ENCODE peak calls at places on chromosomes 4 and X, in eight cellular contexts. One of them, this sample, is unnamed.
A peak's percentile ranks its signal among the peaks of the same experiment; 100 is the strongest.

GRCh38 chr4:62711575-62711974 is 1511.4 kb downstream of the ADGRL3 start:
- DNase-seq in transverse colon: no peak
- DNase-seq in heart right ventricle: no peak
- DNase-seq in psoas muscle: no peak
- DNase-seq in GM10248: no peak
- DNase-seq in CD4-positive, alpha-beta T cell: no peak
- DNase-seq in neural progenitor cell: no peak
- DNase-seq in spleen: no peak
- DNase-seq in this sample: no peak

GRCh38 chr4:142846105-142846728 is at the start of gene INPP4B:
- DNase-seq in transverse colon: peak; percentile 41
- DNase-seq in heart right ventricle: peak; percentile 42
- DNase-seq in psoas muscle: peak; percentile 34
- DNase-seq in GM10248: peak; percentile 8
- DNase-seq in CD4-positive, alpha-beta T cell: peak; percentile 63
- DNase-seq in neural progenitor cell: peak; percentile 72
- DNase-seq in spleen: peak; percentile 76
- DNase-seq in this sample: peak; percentile 69

GRCh38 chrX:150465856-150466775 is 102.3 kb upstream of the MTM1 start:
- DNase-seq in transverse colon: no peak
- DNase-seq in heart right ventricle: no peak
- DNase-seq in psoas muscle: no peak
- DNase-seq in GM10248: no peak
- DNase-seq in CD4-positive, alpha-beta T cell: no peak
- DNase-seq in neural progenitor cell: no peak
- DNase-seq in spleen: no peak
- DNase-seq in this sample: no peak

GRCh38 chr4:21697583-21697982 is 251.0 kb downstream of the KCNIP4 start:
- DNase-seq in transverse colon: no peak
- DNase-seq in heart right ventricle: no peak
- DNase-seq in psoas muscle: no peak
- DNase-seq in GM10248: no peak
- DNase-seq in CD4-positive, alpha-beta T cell: no peak
- DNase-seq in neural progenitor cell: peak; percentile 51
- DNase-seq in spleen: peak; percentile 64
- DNase-seq in this sample: no peak

GRCh38 chrX:9745417-9746115 is 20.1 kb downstream of the GPR143 start:
- DNase-seq in transverse colon: no peak
- DNase-seq in heart right ventricle: no peak
- DNase-seq in psoas muscle: no peak
- DNase-seq in GM10248: no peak
- DNase-seq in CD4-positive, alpha-beta T cell: no peak
- DNase-seq in neural progenitor cell: no peak
- DNase-seq in spleen: no peak
- DNase-seq in this sample: no peak

GRCh38 chr4:118026806-118027205 is 7.5 kb upstream of the NDST3 start:
- DNase-seq in transverse colon: no peak
- DNase-seq in heart right ventricle: no peak
- DNase-seq in psoas muscle: no peak
- DNase-seq in GM10248: no peak
- DNase-seq in CD4-positive, alpha-beta T cell: no peak
- DNase-seq in neural progenitor cell: no peak
- DNase-seq in spleen: no peak
- DNase-seq in this sample: no peak

GRCh38 chr4:130478406-130478805 is 1382.5 kb downstream of the C4orf33 start:
- DNase-seq in transverse colon: no peak
- DNase-seq in heart right ventricle: no peak
- DNase-seq in psoas muscle: no peak
- DNase-seq in GM10248: no peak
- DNase-seq in CD4-positive, alpha-beta T cell: no peak
- DNase-seq in neural progenitor cell: no peak
- DNase-seq in spleen: no peak
- DNase-seq in this sample: no peak

GRCh38 chr4:2698951-2699505 is 57.1 kb downstream of the TNIP2 start:
- DNase-seq in transverse colon: no peak
- DNase-seq in heart right ventricle: no peak
- DNase-seq in psoas muscle: no peak
- DNase-seq in GM10248: no peak
- DNase-seq in CD4-positive, alpha-beta T cell: no peak
- DNase-seq in neural progenitor cell: no peak
- DNase-seq in spleen: no peak
- DNase-seq in this sample: no peak

GRCh38 chr4:73780243-73780642 is 39.9 kb downstream of the CXCL8 start:
- DNase-seq in transverse colon: no peak
- DNase-seq in heart right ventricle: no peak
- DNase-seq in psoas muscle: no peak
- DNase-seq in GM10248: no peak
- DNase-seq in CD4-positive, alpha-beta T cell: no peak
- DNase-seq in neural progenitor cell: no peak
- DNase-seq in spleen: no peak
- DNase-seq in this sample: no peak

GRCh38 chr4:174120446-174121142 is 162.9 kb downstream of the FBXO8 start:
- DNase-seq in transverse colon: no peak
- DNase-seq in heart right ventricle: peak; percentile 66
- DNase-seq in psoas muscle: peak; percentile 20
- DNase-seq in GM10248: peak; percentile 34
- DNase-seq in CD4-positive, alpha-beta T cell: no peak
- DNase-seq in neural progenitor cell: peak; percentile 70
- DNase-seq in spleen: no peak
- DNase-seq in this sample: no peak

GRCh38 chr4:91688413-91688812 is 615.4 kb upstream of the GRID2 start:
- DNase-seq in transverse colon: no peak
- DNase-seq in heart right ventricle: no peak
- DNase-seq in psoas muscle: no peak
- DNase-seq in GM10248: no peak
- DNase-seq in CD4-positive, alpha-beta T cell: no peak
- DNase-seq in neural progenitor cell: no peak
- DNase-seq in spleen: no peak
- DNase-seq in this sample: no peak

GRCh38 chrX:15349046-15349445 is 13.7 kb upstream of the PIGA start:
- DNase-seq in transverse colon: peak; percentile 13
- DNase-seq in heart right ventricle: no peak
- DNase-seq in psoas muscle: no peak
- DNase-seq in GM10248: peak; percentile 23
- DNase-seq in CD4-positive, alpha-beta T cell: no peak
- DNase-seq in neural progenitor cell: peak; percentile 85
- DNase-seq in spleen: no peak
- DNase-seq in this sample: no peak

GRCh38 chrX:12441376-12442128 is 303.3 kb downstream of the FRMPD4 start:
- DNase-seq in transverse colon: no peak
- DNase-seq in heart right ventricle: no peak
- DNase-seq in psoas muscle: no peak
- DNase-seq in GM10248: no peak
- DNase-seq in CD4-positive, alpha-beta T cell: no peak
- DNase-seq in neural progenitor cell: no peak
- DNase-seq in spleen: no peak
- DNase-seq in this sample: no peak

GRCh38 chr4:183838987-183839712 is 66.0 kb upstream of the STOX2 start:
- DNase-seq in transverse colon: no peak
- DNase-seq in heart right ventricle: no peak
- DNase-seq in psoas muscle: no peak
- DNase-seq in GM10248: no peak
- DNase-seq in CD4-positive, alpha-beta T cell: no peak
- DNase-seq in neural progenitor cell: peak; percentile 45
- DNase-seq in spleen: no peak
- DNase-seq in this sample: no peak

GRCh38 chr4:118865091-118865708 is 23.5 kb upstream of the SYNPO2 start:
- DNase-seq in transverse colon: peak; percentile 20
- DNase-seq in heart right ventricle: no peak
- DNase-seq in psoas muscle: no peak
- DNase-seq in GM10248: peak; percentile 50
- DNase-seq in CD4-positive, alpha-beta T cell: no peak
- DNase-seq in neural progenitor cell: peak; percentile 73
- DNase-seq in spleen: no peak
- DNase-seq in this sample: no peak

GRCh38 chr4:123352240-123352945 is 44.2 kb upstream of the SPRY1 start:
- DNase-seq in transverse colon: no peak
- DNase-seq in heart right ventricle: no peak
- DNase-seq in psoas muscle: no peak
- DNase-seq in GM10248: no peak
- DNase-seq in CD4-positive, alpha-beta T cell: no peak
- DNase-seq in neural progenitor cell: no peak
- DNase-seq in spleen: no peak
- DNase-seq in this sample: no peak

GRCh38 chr4:128528793-128529553 is 241.4 kb upstream of the PGRMC2 start:
- DNase-seq in transverse colon: no peak
- DNase-seq in heart right ventricle: no peak
- DNase-seq in psoas muscle: no peak
- DNase-seq in GM10248: no peak
- DNase-seq in CD4-positive, alpha-beta T cell: no peak
- DNase-seq in neural progenitor cell: peak; percentile 64
- DNase-seq in spleen: no peak
- DNase-seq in this sample: no peak

GRCh38 chr4:143185253-143186107 is 763 bp downstream of the USP38 start:
- DNase-seq in transverse colon: peak; percentile 16
- DNase-seq in heart right ventricle: no peak
- DNase-seq in psoas muscle: peak; percentile 23
- DNase-seq in GM10248: peak; percentile 10
- DNase-seq in CD4-positive, alpha-beta T cell: peak; percentile 47
- DNase-seq in neural progenitor cell: peak; percentile 40
- DNase-seq in spleen: peak; percentile 80
- DNase-seq in this sample: no peak

GRCh38 chr4:177308125-177308524 is 1.5 kb upstream of the NEIL3 start:
- DNase-seq in transverse colon: no peak
- DNase-seq in heart right ventricle: no peak
- DNase-seq in psoas muscle: peak; percentile 14
- DNase-seq in GM10248: no peak
- DNase-seq in CD4-positive, alpha-beta T cell: no peak
- DNase-seq in neural progenitor cell: no peak
- DNase-seq in spleen: no peak
- DNase-seq in this sample: no peak

GRCh38 chrX:46626566-46626965 is 53.0 kb downstream of the CHST7 start:
- DNase-seq in transverse colon: no peak
- DNase-seq in heart right ventricle: no peak
- DNase-seq in psoas muscle: no peak
- DNase-seq in GM10248: no peak
- DNase-seq in CD4-positive, alpha-beta T cell: no peak
- DNase-seq in neural progenitor cell: no peak
- DNase-seq in spleen: no peak
- DNase-seq in this sample: no peak

GRCh38 chr4:4860381-4860802 is 927 bp downstream of the MSX1 start:
- DNase-seq in transverse colon: no peak
- DNase-seq in heart right ventricle: no peak
- DNase-seq in psoas muscle: no peak
- DNase-seq in GM10248: no peak
- DNase-seq in CD4-positive, alpha-beta T cell: no peak
- DNase-seq in neural progenitor cell: no peak
- DNase-seq in spleen: no peak
- DNase-seq in this sample: no peak

GRCh38 chrX:110116581-110116980 is 113.7 kb downstream of the TMEM164 start:
- DNase-seq in transverse colon: no peak
- DNase-seq in heart right ventricle: no peak
- DNase-seq in psoas muscle: no peak
- DNase-seq in GM10248: no peak
- DNase-seq in CD4-positive, alpha-beta T cell: no peak
- DNase-seq in neural progenitor cell: no peak
- DNase-seq in spleen: no peak
- DNase-seq in this sample: no peak

GRCh38 chrX:36913551-36913950 is 94.6 kb upstream of the FAM47C start:
- DNase-seq in transverse colon: no peak
- DNase-seq in heart right ventricle: no peak
- DNase-seq in psoas muscle: no peak
- DNase-seq in GM10248: no peak
- DNase-seq in CD4-positive, alpha-beta T cell: no peak
- DNase-seq in neural progenitor cell: no peak
- DNase-seq in spleen: no peak
- DNase-seq in this sample: no peak

GRCh38 chrX:36909584-36909983 is 98.6 kb upstream of the FAM47C start:
- DNase-seq in transverse colon: no peak
- DNase-seq in heart right ventricle: no peak
- DNase-seq in psoas muscle: no peak
- DNase-seq in GM10248: no peak
- DNase-seq in CD4-positive, alpha-beta T cell: no peak
- DNase-seq in neural progenitor cell: no peak
- DNase-seq in spleen: no peak
- DNase-seq in this sample: no peak

DNA sequence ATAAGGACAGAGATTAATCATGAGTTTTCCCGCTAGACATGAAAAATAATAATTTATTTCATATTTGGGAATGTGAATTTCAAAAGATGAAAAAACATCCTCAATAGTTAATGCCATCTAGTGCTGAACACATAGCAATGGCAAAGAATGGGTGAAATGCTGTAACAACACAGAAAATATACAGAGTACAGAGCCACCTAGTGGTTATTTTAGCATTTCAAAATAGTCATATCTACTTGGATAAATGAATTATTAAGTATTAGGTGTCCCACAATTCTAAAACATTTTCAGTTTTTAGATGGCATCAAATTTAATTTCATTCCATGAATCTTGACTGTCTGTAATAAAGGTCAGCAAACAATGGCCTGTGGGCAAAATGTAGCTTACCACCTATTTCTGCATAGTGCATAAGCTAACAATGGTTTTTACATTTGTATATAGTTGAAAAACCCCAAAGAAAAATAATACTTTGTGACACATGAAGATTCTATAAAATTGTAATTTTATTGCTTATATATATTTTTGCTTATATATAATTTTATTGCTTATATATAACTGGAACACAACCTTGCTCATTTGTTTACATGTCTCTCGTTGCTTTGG is 99.3 kb upstream of the FAM47C start:
- DNase-seq in transverse colon: no peak
- DNase-seq in heart right ventricle: no peak
- DNase-seq in psoas muscle: no peak
- DNase-seq in GM10248: peak; percentile 10
- DNase-seq in CD4-positive, alpha-beta T cell: no peak
- DNase-seq in neural progenitor cell: peak; percentile 26
- DNase-seq in spleen: no peak
- DNase-seq in this sample: no peak
- TF ChIP-seq CTCF in transverse colon: no peak
- TF ChIP-seq CTCF in heart right ventricle: peak; percentile 38
- TF ChIP-seq CTCF in psoas muscle: peak; percentile 43
- TF ChIP-seq CTCF in GM10248: peak; percentile 26
- TF ChIP-seq CTCF in CD4-positive, alpha-beta T cell: no peak
- TF ChIP-seq CTCF in neural progenitor cell: peak; percentile 72
- TF ChIP-seq CTCF in spleen: no peak
- TF ChIP-seq CTCF in this sample: peak; percentile 40

GRCh38 chr4:33722800-33723511 is 2521.4 kb downstream of the ARAP2 start:
- DNase-seq in transverse colon: no peak
- DNase-seq in heart right ventricle: no peak
- DNase-seq in psoas muscle: no peak
- DNase-seq in GM10248: no peak
- DNase-seq in CD4-positive, alpha-beta T cell: no peak
- DNase-seq in neural progenitor cell: no peak
- DNase-seq in spleen: no peak
- DNase-seq in this sample: no peak
- TF ChIP-seq CTCF in transverse colon: no peak
- TF ChIP-seq CTCF in heart right ventricle: no peak
- TF ChIP-seq CTCF in psoas muscle: no peak
- TF ChIP-seq CTCF in GM10248: no peak
- TF ChIP-seq CTCF in CD4-positive, alpha-beta T cell: no peak
- TF ChIP-seq CTCF in neural progenitor cell: no peak
- TF ChIP-seq CTCF in spleen: no peak
- TF ChIP-seq CTCF in this sample: no peak

GRCh38 chr4:102536768-102537167 is 35.6 kb downstream of the NFKB1 start:
- DNase-seq in transverse colon: no peak
- DNase-seq in heart right ventricle: no peak
- DNase-seq in psoas muscle: no peak
- DNase-seq in GM10248: no peak
- DNase-seq in CD4-positive, alpha-beta T cell: no peak
- DNase-seq in neural progenitor cell: no peak
- DNase-seq in spleen: no peak
- DNase-seq in this sample: no peak
- TF ChIP-seq CTCF in transverse colon: no peak
- TF ChIP-seq CTCF in heart right ventricle: no peak
- TF ChIP-seq CTCF in psoas muscle: no peak
- TF ChIP-seq CTCF in GM10248: no peak
- TF ChIP-seq CTCF in CD4-positive, alpha-beta T cell: no peak
- TF ChIP-seq CTCF in neural progenitor cell: no peak
- TF ChIP-seq CTCF in spleen: no peak
- TF ChIP-seq CTCF in this sample: no peak

GRCh38 chrX:129347291-129347690 is 176.0 kb downstream of the SMARCA1 start:
- DNase-seq in transverse colon: no peak
- DNase-seq in heart right ventricle: no peak
- DNase-seq in psoas muscle: no peak
- DNase-seq in GM10248: no peak
- DNase-seq in CD4-positive, alpha-beta T cell: no peak
- DNase-seq in neural progenitor cell: peak; percentile 3
- DNase-seq in spleen: no peak
- DNase-seq in this sample: no peak
- TF ChIP-seq CTCF in transverse colon: no peak
- TF ChIP-seq CTCF in heart right ventricle: no peak
- TF ChIP-seq CTCF in psoas muscle: no peak
- TF ChIP-seq CTCF in GM10248: no peak
- TF ChIP-seq CTCF in CD4-positive, alpha-beta T cell: no peak
- TF ChIP-seq CTCF in neural progenitor cell: peak; percentile 23
- TF ChIP-seq CTCF in spleen: no peak
- TF ChIP-seq CTCF in this sample: no peak

This sample was measured in upper lobe of right lung.